ENCODE peak calls at places on chromosome 9, in nine cellular contexts. Q is HFFc6; K is retina; E is lower lobe of right lung; Y is amniotic stem cell; I is HepG2; B is central memory CD4-positive, alpha-beta T cell; F is T1000; P is T follicular helper cell. G is an unnamed sample.

GRCh38 chr9:15240927-15241326 is 66.1 kb downstream of the TTC39B start:
- DNase-seq in Q (no peak), K (no peak), E (no peak), Y (no peak), I (no peak), B (no peak), F (no peak), P (no peak), G (no peak)

GRCh38 chr9:83706703-83707517 is 848 bp downstream of the UBQLN1 start:
- DNase-seq in Q (no peak), K (peak), E (peak), Y (no peak), I (peak), B (peak), F (no peak), P (peak), G (peak)

GRCh38 chr9:29939559-29939958 is 2366.3 kb upstream of the C9orf72 start:
- DNase-seq in Q (no peak), K (no peak), E (no peak), Y (no peak), I (no peak), B (no peak), F (no peak), P (no peak), G (no peak)

GRCh38 chr9:137435381-137435891 is 5.7 kb downstream of the ENTPD8 start:
- DNase-seq in Q (no peak), K (no peak), E (peak), Y (no peak), I (no peak), B (no peak), F (no peak), P (no peak), G (peak)

GRCh38 chr9:5566054-5566618 is 55.8 kb downstream of the PDCD1LG2 start:
- DNase-seq in Q (no peak), K (no peak), E (no peak), Y (no peak), I (no peak), B (no peak), F (no peak), P (no peak), G (no peak)

GRCh38 chr9:112570731-112571167 is 84.1 kb downstream of the KIAA1958 start:
- DNase-seq in Q (no peak), K (peak), E (no peak), Y (no peak), I (peak), B (no peak), F (no peak), P (no peak), G (no peak)

GRCh38 chr9:123687246-123687721 is 242.6 kb downstream of the DENND1A start:
- DNase-seq in Q (no peak), K (no peak), E (no peak), Y (no peak), I (peak), B (no peak), F (no peak), P (no peak), G (no peak)

GRCh38 chr9:115262477-115262876 is 144.5 kb upstream of the TNC start:
- DNase-seq in Q (peak), K (no peak), E (peak), Y (no peak), I (peak), B (no peak), F (peak), P (no peak), G (peak)

GRCh38 chr9:100602302-100602930 is 24.5 kb downstream of the CAVIN4 start:
- DNase-seq in Q (peak), K (peak), E (no peak), Y (no peak), I (peak), B (no peak), F (no peak), P (no peak), G (no peak)

GRCh38 chr9:84990850-84991505 is 321.4 kb downstream of the NTRK2 start:
- DNase-seq in Q (no peak), K (no peak), E (no peak), Y (no peak), I (no peak), B (no peak), F (no peak), P (no peak), G (no peak)

GRCh38 chr9:88828492-88828974 is 162.7 kb upstream of the S1PR3 start:
- DNase-seq in Q (no peak), K (no peak), E (no peak), Y (no peak), I (no peak), B (no peak), F (no peak), P (no peak), G (no peak)

GRCh38 chr9:130866474-130866965 is 30.1 kb downstream of the QRFP start:
- DNase-seq in Q (peak), K (peak), E (no peak), Y (peak), I (peak), B (peak), F (peak), P (peak), G (no peak)

GRCh38 chr9:126154869-126155268 is 171.8 kb upstream of the MVB12B start:
- DNase-seq in Q (no peak), K (no peak), E (no peak), Y (no peak), I (no peak), B (no peak), F (no peak), P (no peak), G (peak)

GRCh38 chr9:115000217-115000639 is 69.8 kb upstream of the TNFSF8 start:
- DNase-seq in Q (no peak), K (no peak), E (no peak), Y (no peak), I (no peak), B (no peak), F (no peak), P (no peak), G (no peak)

GRCh38 chr9:1959347-1959746 is 55.8 kb upstream of the SMARCA2 start:
- DNase-seq in Q (no peak), K (no peak), E (no peak), Y (no peak), I (no peak), B (no peak), F (no peak), P (no peak), G (no peak)

GRCh38 chr9:101235105-101235866 is 149.5 kb downstream of the BAAT start:
- DNase-seq in Q (no peak), K (peak), E (no peak), Y (no peak), I (peak), B (no peak), F (no peak), P (no peak), G (no peak)

GRCh38 chr9:106893088-106893487 is 30.1 kb downstream of the ZNF462 start:
- DNase-seq in Q (peak), K (no peak), E (no peak), Y (peak), I (no peak), B (no peak), F (peak), P (no peak), G (no peak)

GRCh38 chr9:131739988-131740648 is at the start of gene RAPGEF1:
- DNase-seq in Q (peak), K (no peak), E (peak), Y (no peak), I (no peak), B (peak), F (peak), P (peak), G (peak)

GRCh38 chr9:89278997-89279739 is 31.8 kb upstream of the CKS2 start:
- DNase-seq in Q (peak), K (peak), E (no peak), Y (no peak), I (peak), B (no peak), F (peak), P (no peak), G (no peak)

GRCh38 chr9:128214571-128215490 is 11.7 kb downstream of the DNM1 start:
- DNase-seq in Q (no peak), K (no peak), E (no peak), Y (no peak), I (no peak), B (no peak), F (no peak), P (no peak), G (no peak)